ENCODE peak calls at places on chromosomes 3 and 15, in six cellular contexts. One of them, this sample, is unnamed. For H3K4me1 and H3K27me3, the result is how much of the 10 kb centered on the place peaks cover.

GRCh38 chr3:149174901-149175300 is 45.5 kb downstream of the HPS3 start:
- DNase-seq in adrenal gland: no peak
- DNase-seq in MM.1S: peak
- DNase-seq in IMR-90: no peak
- DNase-seq in GM23338: no peak
- DNase-seq in CD8-positive, alpha-beta memory T cell: no peak
- DNase-seq in this sample: no peak

GRCh38 chr15:45799508-45799907 is 164.7 kb downstream of the SQOR start:
- DNase-seq in adrenal gland: no peak
- DNase-seq in MM.1S: peak
- DNase-seq in IMR-90: no peak
- DNase-seq in GM23338: no peak
- DNase-seq in CD8-positive, alpha-beta memory T cell: no peak
- DNase-seq in this sample: no peak

GRCh38 chr3:126125341-126125740 is 41.4 kb upstream of the SLC41A3 start:
- DNase-seq in adrenal gland: peak
- DNase-seq in MM.1S: no peak
- DNase-seq in IMR-90: no peak
- DNase-seq in GM23338: no peak
- DNase-seq in CD8-positive, alpha-beta memory T cell: peak
- DNase-seq in this sample: peak

GRCh38 chr3:151787626-151788025 is 26.3 kb upstream of the AADAC start:
- DNase-seq in adrenal gland: no peak
- DNase-seq in MM.1S: no peak
- DNase-seq in IMR-90: peak
- DNase-seq in GM23338: no peak
- DNase-seq in CD8-positive, alpha-beta memory T cell: no peak
- DNase-seq in this sample: peak

GRCh38 chr3:53234841-53235232 is 21.0 kb downstream of the TKT start:
- DNase-seq in adrenal gland: no peak
- DNase-seq in MM.1S: no peak
- DNase-seq in IMR-90: no peak
- DNase-seq in GM23338: no peak
- DNase-seq in CD8-positive, alpha-beta memory T cell: peak
- DNase-seq in this sample: no peak

GRCh38 chr15:42704492-42704926 is 32.4 kb downstream of the CDAN1 start:
- DNase-seq in adrenal gland: peak
- DNase-seq in MM.1S: peak
- DNase-seq in IMR-90: peak
- DNase-seq in GM23338: peak
- DNase-seq in CD8-positive, alpha-beta memory T cell: peak
- DNase-seq in this sample: peak

GRCh38 chr15:98896002-98896721 is 111.4 kb downstream of the PGPEP1L start:
- DNase-seq in adrenal gland: no peak
- DNase-seq in MM.1S: no peak
- DNase-seq in IMR-90: peak
- DNase-seq in GM23338: no peak
- DNase-seq in CD8-positive, alpha-beta memory T cell: no peak
- DNase-seq in this sample: no peak

GRCh38 chr3:149839874-149840273 is 26.9 kb downstream of the RNF13 start:
- DNase-seq in adrenal gland: no peak
- DNase-seq in MM.1S: no peak
- DNase-seq in IMR-90: no peak
- DNase-seq in GM23338: no peak
- DNase-seq in CD8-positive, alpha-beta memory T cell: no peak
- DNase-seq in this sample: no peak

GRCh38 chr15:40108061-40108854 is 421 bp downstream of the BMF start:
- DNase-seq in adrenal gland: peak
- DNase-seq in MM.1S: peak
- DNase-seq in IMR-90: peak
- DNase-seq in GM23338: peak
- DNase-seq in CD8-positive, alpha-beta memory T cell: peak
- DNase-seq in this sample: peak

GRCh38 chr15:100032358-100033080 is 299.3 kb upstream of the LYSMD4 start:
- DNase-seq in adrenal gland: no peak
- DNase-seq in MM.1S: no peak
- DNase-seq in IMR-90: peak
- DNase-seq in GM23338: no peak
- DNase-seq in CD8-positive, alpha-beta memory T cell: no peak
- DNase-seq in this sample: no peak

GRCh38 chr3:86785381-86785780 is 205.6 kb downstream of the VGLL3 start:
- DNase-seq in adrenal gland: no peak
- DNase-seq in MM.1S: no peak
- DNase-seq in IMR-90: peak
- DNase-seq in GM23338: no peak
- DNase-seq in CD8-positive, alpha-beta memory T cell: no peak
- DNase-seq in this sample: no peak

GRCh38 chr15:59794229-59794886 is 105.2 kb upstream of the BNIP2 start:
- DNase-seq in adrenal gland: no peak
- DNase-seq in MM.1S: no peak
- DNase-seq in IMR-90: no peak
- DNase-seq in GM23338: no peak
- DNase-seq in CD8-positive, alpha-beta memory T cell: no peak
- DNase-seq in this sample: no peak

GRCh38 chr3:159936541-159936940 is 52.1 kb upstream of the IL12A start:
- DNase-seq in adrenal gland: no peak
- DNase-seq in MM.1S: no peak
- DNase-seq in IMR-90: peak
- DNase-seq in GM23338: no peak
- DNase-seq in CD8-positive, alpha-beta memory T cell: no peak
- DNase-seq in this sample: no peak

GRCh38 chr15:77753238-77753873 is 120.6 kb upstream of the LINGO1 start:
- DNase-seq in adrenal gland: peak
- DNase-seq in MM.1S: peak
- DNase-seq in IMR-90: peak
- DNase-seq in GM23338: peak
- DNase-seq in CD8-positive, alpha-beta memory T cell: no peak
- DNase-seq in this sample: no peak

GRCh38 chr15:70772402-70772801 is 9.0 kb upstream of the UACA start:
- DNase-seq in adrenal gland: no peak
- DNase-seq in MM.1S: no peak
- DNase-seq in IMR-90: peak
- DNase-seq in GM23338: no peak
- DNase-seq in CD8-positive, alpha-beta memory T cell: no peak
- DNase-seq in this sample: no peak

GRCh38 chr3:41330465-41330864 is 131.2 kb downstream of the CTNNB1 start:
- DNase-seq in adrenal gland: no peak
- DNase-seq in MM.1S: no peak
- DNase-seq in IMR-90: peak
- DNase-seq in GM23338: peak
- DNase-seq in CD8-positive, alpha-beta memory T cell: no peak
- DNase-seq in this sample: peak

GRCh38 chr3:150348500-150348899 is 59.6 kb upstream of the TSC22D2 start:
- DNase-seq in adrenal gland: no peak
- DNase-seq in MM.1S: no peak
- DNase-seq in IMR-90: peak
- DNase-seq in GM23338: no peak
- DNase-seq in CD8-positive, alpha-beta memory T cell: no peak
- DNase-seq in this sample: peak

GRCh38 chr15:81419304-81419943 is 45.4 kb upstream of the TMC3 start:
- DNase-seq in adrenal gland: no peak
- DNase-seq in MM.1S: no peak
- DNase-seq in IMR-90: peak
- DNase-seq in GM23338: peak
- DNase-seq in CD8-positive, alpha-beta memory T cell: no peak
- DNase-seq in this sample: no peak

GRCh38 chr3:113002676-113003075 is 11.9 kb downstream of the GTPBP8 start:
- DNase-seq in adrenal gland: no peak
- DNase-seq in MM.1S: no peak
- DNase-seq in IMR-90: no peak
- DNase-seq in GM23338: no peak
- DNase-seq in CD8-positive, alpha-beta memory T cell: peak
- DNase-seq in this sample: no peak

GRCh38 chr15:41892621-41893421 is 1.0 kb downstream of the SPTBN5 start:
- DNase-seq in adrenal gland: peak
- DNase-seq in MM.1S: no peak
- DNase-seq in IMR-90: no peak
- DNase-seq in GM23338: no peak
- DNase-seq in CD8-positive, alpha-beta memory T cell: peak
- DNase-seq in this sample: no peak

GRCh38 chr15:40266828-40267304 is 16.0 kb downstream of the ANKRD63 start:
- DNase-seq in adrenal gland: peak
- DNase-seq in MM.1S: no peak
- DNase-seq in IMR-90: peak
- DNase-seq in GM23338: no peak
- DNase-seq in CD8-positive, alpha-beta memory T cell: no peak
- DNase-seq in this sample: peak

GRCh38 chr3:25916286-25916685 is 126.4 kb downstream of the OXSM start:
- DNase-seq in adrenal gland: no peak
- DNase-seq in MM.1S: no peak
- DNase-seq in IMR-90: no peak
- DNase-seq in GM23338: no peak
- DNase-seq in CD8-positive, alpha-beta memory T cell: no peak
- DNase-seq in this sample: no peak

GRCh38 chr3:43105224-43105596 is 669 bp downstream of the POMGNT2 start:
- DNase-seq in adrenal gland: peak
- DNase-seq in MM.1S: no peak
- DNase-seq in IMR-90: no peak
- DNase-seq in GM23338: peak
- DNase-seq in CD8-positive, alpha-beta memory T cell: no peak
- DNase-seq in this sample: no peak

GRCh38 chr3:104796556-104796955 is 570.2 kb upstream of the ALCAM start:
- DNase-seq in adrenal gland: no peak
- DNase-seq in MM.1S: no peak
- DNase-seq in IMR-90: peak
- DNase-seq in GM23338: no peak
- DNase-seq in CD8-positive, alpha-beta memory T cell: no peak
- DNase-seq in this sample: no peak

GRCh38 chr3:56424357-56424756 is 43.9 kb downstream of the ERC2 start:
- DNase-seq in adrenal gland: no peak
- DNase-seq in MM.1S: peak
- DNase-seq in IMR-90: no peak
- DNase-seq in GM23338: no peak
- DNase-seq in CD8-positive, alpha-beta memory T cell: no peak
- DNase-seq in this sample: no peak

GRCh38 chr3:102132370-102132769 is 283.1 kb downstream of the NFKBIZ start:
- DNase-seq in adrenal gland: no peak
- DNase-seq in MM.1S: no peak
- DNase-seq in IMR-90: no peak
- DNase-seq in GM23338: no peak
- DNase-seq in CD8-positive, alpha-beta memory T cell: no peak
- DNase-seq in this sample: no peak

GRCh38 chr3:13081603-13082360 is 8.6 kb upstream of the IQSEC1 start:
- DNase-seq in adrenal gland: no peak
- DNase-seq in MM.1S: no peak
- DNase-seq in IMR-90: no peak
- DNase-seq in GM23338: no peak
- DNase-seq in CD8-positive, alpha-beta memory T cell: no peak
- DNase-seq in this sample: no peak

GRCh38 chr3:194142156-194142910 is 6.4 kb downstream of the HES1 start:
- DNase-seq in adrenal gland: no peak
- DNase-seq in MM.1S: no peak
- DNase-seq in IMR-90: no peak
- DNase-seq in GM23338: no peak
- DNase-seq in CD8-positive, alpha-beta memory T cell: no peak
- DNase-seq in this sample: no peak

DNA sequence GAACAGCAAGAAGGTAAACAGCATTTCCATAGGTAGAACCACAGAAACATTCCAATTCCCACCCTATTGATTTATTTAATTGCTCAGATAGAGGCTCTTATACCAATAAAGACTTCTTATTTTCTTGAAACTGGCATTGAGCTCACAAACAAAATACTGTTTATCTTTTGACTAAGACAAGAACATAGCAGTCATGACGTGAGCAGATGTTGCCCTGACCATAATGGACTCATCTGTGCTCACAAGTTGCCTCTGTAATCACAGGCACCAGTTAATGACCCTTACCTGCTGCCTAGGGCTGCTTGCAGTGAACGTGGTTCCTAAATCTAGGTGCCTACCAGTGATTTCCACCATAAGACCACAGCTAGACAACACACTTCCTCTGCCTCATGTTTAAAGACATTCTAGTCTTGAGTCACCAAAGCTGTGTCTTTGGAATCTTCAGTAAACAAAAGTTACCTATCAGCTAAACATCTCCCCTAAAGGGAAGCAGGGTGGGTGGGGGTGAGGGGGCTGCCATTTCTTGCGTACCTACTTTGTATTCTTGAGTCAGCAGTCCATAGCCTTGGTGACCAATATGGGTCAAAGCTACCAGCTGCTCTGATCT is 2.1 kb downstream of the FYCO1 start:
- DNase-seq in adrenal gland: no peak
- DNase-seq in MM.1S: no peak
- DNase-seq in IMR-90: no peak
- DNase-seq in GM23338: no peak
- DNase-seq in CD8-positive, alpha-beta memory T cell: peak
- DNase-seq in this sample: no peak
- H3K27ac ChIP-seq in adrenal gland: no peak
- H3K27ac ChIP-seq in MM.1S: no peak
- H3K27ac ChIP-seq in IMR-90: no peak
- H3K27ac ChIP-seq in GM23338: no peak
- H3K27ac ChIP-seq in CD8-positive, alpha-beta memory T cell: peak
- H3K27ac ChIP-seq in this sample: no peak

GRCh38 chr15:78880828-78881227 is 8.1 kb downstream of the MORF4L1 start:
- DNase-seq in adrenal gland: no peak
- DNase-seq in MM.1S: no peak
- DNase-seq in IMR-90: peak
- DNase-seq in GM23338: no peak
- DNase-seq in CD8-positive, alpha-beta memory T cell: no peak
- DNase-seq in this sample: no peak
- H3K4me1 ChIP-seq in adrenal gland: under half
- H3K4me1 ChIP-seq in MM.1S: under half
- H3K4me1 ChIP-seq in IMR-90: under half
- H3K4me1 ChIP-seq in GM23338: under half
- H3K4me1 ChIP-seq in CD8-positive, alpha-beta memory T cell: half or more
- H3K4me1 ChIP-seq in this sample: under half

GRCh38 chr3:27723803-27724458 is 1.8 kb upstream of the EOMES start:
- DNase-seq in adrenal gland: no peak
- DNase-seq in MM.1S: no peak
- DNase-seq in IMR-90: no peak
- DNase-seq in GM23338: peak
- DNase-seq in CD8-positive, alpha-beta memory T cell: no peak
- DNase-seq in this sample: no peak

GRCh38 chr3:27720899-27721716 is 1.0 kb downstream of the EOMES start:
- DNase-seq in adrenal gland: no peak
- DNase-seq in MM.1S: no peak
- DNase-seq in IMR-90: no peak
- DNase-seq in GM23338: peak
- DNase-seq in CD8-positive, alpha-beta memory T cell: no peak
- DNase-seq in this sample: no peak

GRCh38 chr3:27721717-27722564 is at the start of gene EOMES:
- DNase-seq in adrenal gland: no peak
- DNase-seq in MM.1S: peak
- DNase-seq in IMR-90: no peak
- DNase-seq in GM23338: peak
- DNase-seq in CD8-positive, alpha-beta memory T cell: peak
- DNase-seq in this sample: peak

GRCh38 chr3:27724459-27725197 is 2.5 kb upstream of the EOMES start:
- DNase-seq in adrenal gland: no peak
- DNase-seq in MM.1S: no peak
- DNase-seq in IMR-90: no peak
- DNase-seq in GM23338: peak
- DNase-seq in CD8-positive, alpha-beta memory T cell: no peak
- DNase-seq in this sample: no peak

GRCh38 chr3:27722957-27723802 is 1.1 kb upstream of the EOMES start:
- DNase-seq in adrenal gland: no peak
- DNase-seq in MM.1S: no peak
- DNase-seq in IMR-90: no peak
- DNase-seq in GM23338: peak
- DNase-seq in CD8-positive, alpha-beta memory T cell: no peak
- DNase-seq in this sample: no peak
- H3K27me3 ChIP-seq in adrenal gland: half or more
- H3K27me3 ChIP-seq in MM.1S: under half
- H3K27me3 ChIP-seq in IMR-90: half or more
- H3K27me3 ChIP-seq in GM23338: half or more
- H3K27me3 ChIP-seq in CD8-positive, alpha-beta memory T cell: under half
- H3K27me3 ChIP-seq in this sample: under half

GRCh38 chr3:172097585-172097984 is 58.2 kb downstream of the FNDC3B start:
- DNase-seq in adrenal gland: no peak
- DNase-seq in MM.1S: no peak
- DNase-seq in IMR-90: no peak
- DNase-seq in GM23338: no peak
- DNase-seq in CD8-positive, alpha-beta memory T cell: no peak
- DNase-seq in this sample: no peak
- H3K27ac ChIP-seq in adrenal gland: no peak
- H3K27ac ChIP-seq in MM.1S: peak
- H3K27ac ChIP-seq in IMR-90: no peak
- H3K27ac ChIP-seq in GM23338: peak
- H3K27ac ChIP-seq in CD8-positive, alpha-beta memory T cell: no peak
- H3K27ac ChIP-seq in this sample: no peak